ENCODE peak calls at places on chromosomes 13 and 19, in ten cellular contexts. X is HS-5; K is T-helper 1 cell; V is stimulated activated CD8-positive, alpha-beta memory T cell treated with anti-CD3 and anti-CD28 coated beads, Interleukin-4, amount 100 ng/mL, for 24 hours; C is NCI-H510A treated with DMSO at 0.1 percent for 48 hours; D is amniotic stem cell; P is NCI-H2171; Z is NCI-H69; O is SW480; F is stimulated activated CD4-positive, alpha-beta T cell treated with anti-CD3 and anti-CD28 coated beads, TNF-alpha, amount 100 ng/mL, for 48 hours. H is an unnamed sample.

GRCh38 chr19:15200575-15201364 is at the start of gene NOTCH3:
- DNase-seq in F (no peak), K (no peak), Z (no peak), X (no peak), V (no peak), P (no peak), D (no peak), O (no peak), C (no peak), H (no peak)

GRCh38 chr13:46341112-46341711 is 45.8 kb downstream of the RUBCNL start:
- DNase-seq in C (peak), X (peak), Z (no peak), V (no peak), F (peak), P (no peak), O (no peak), D (no peak), K (no peak), H (no peak)

GRCh38 chr13:82962422-82962821 is 919.9 kb downstream of the SLITRK1 start:
- DNase-seq in C (no peak), K (no peak), X (no peak), D (no peak), O (no peak), V (no peak), Z (no peak), P (no peak), F (no peak), H (no peak)

GRCh38 chr13:113231306-113232207 is 22.1 kb downstream of the CUL4A start:
- DNase-seq in Z (no peak), K (no peak), P (no peak), O (no peak), X (no peak), C (no peak), V (no peak), F (no peak), D (no peak), H (no peak)

GRCh38 chr19:8148410-8149231 is 771 bp downstream of the FBN3 start:
- DNase-seq in X (no peak), D (no peak), C (peak), V (no peak), O (peak), K (no peak), F (no peak), Z (peak), P (no peak), H (no peak)

GRCh38 chr13:78404961-78405360 is 198.4 kb downstream of the POU4F1 start:
- DNase-seq in P (no peak), K (no peak), F (no peak), D (no peak), C (no peak), Z (no peak), V (no peak), X (no peak), O (no peak), H (no peak)

GRCh38 chr19:18322318-18322758 is 538 bp downstream of the LSM4 start:
- DNase-seq in D (no peak), F (no peak), O (peak), P (peak), Z (peak), X (no peak), K (no peak), V (peak), C (peak), H (peak)

GRCh38 chr19:289651-290538 is 1.3 kb downstream of the PLPP2 start:
- DNase-seq in Z (peak), O (peak), X (peak), D (no peak), K (no peak), V (no peak), F (no peak), P (peak), C (peak), H (peak)

GRCh38 chr13:45751882-45752281 is 49.8 kb downstream of the CBY2 start:
- DNase-seq in C (no peak), X (no peak), D (no peak), P (no peak), F (no peak), K (no peak), V (no peak), Z (peak), O (no peak), H (no peak)

GRCh38 chr13:75635101-75635620 is 969 bp upstream of the LMO7 start:
- DNase-seq in F (no peak), C (no peak), X (no peak), P (no peak), K (peak), Z (peak), V (no peak), D (no peak), O (peak), H (no peak)

GRCh38 chr13:19618925-19619324 is 14.5 kb upstream of the MPHOSPH8 start:
- DNase-seq in D (no peak), C (no peak), O (peak), F (no peak), V (no peak), X (no peak), P (no peak), K (no peak), Z (no peak), H (peak)